ENCODE peak calls at places on chromosomes 13 and 19, in five cellular contexts. F, K, R, C and Y are unnamed samples.

GRCh38 chr19:42280761-42281174 is 11.7 kb downstream of the CIC start:
- DNase-seq in F (no peak), K (peak; percentile 90), R (peak; percentile 67), C (no peak), Y (no peak)

GRCh38 chr19:52138614-52139290 is 986 bp downstream of the ZNF616 start:
- DNase-seq in F (no peak), K (peak; percentile 20), R (peak; percentile 65), C (no peak), Y (peak; percentile 54)

GRCh38 chr13:69704311-69704710 is 403.3 kb upstream of the ATXN8OS start:
- DNase-seq in F (no peak), K (no peak), R (no peak), C (no peak), Y (no peak)

GRCh38 chr13:49760555-49760954 is 31.9 kb downstream of the KPNA3 start:
- DNase-seq in F (no peak), K (no peak), R (no peak), C (no peak), Y (no peak)

GRCh38 chr19:38977445-38978314 is 2.1 kb upstream of the FBXO17 start:
- DNase-seq in F (no peak), K (no peak), R (no peak), C (no peak), Y (no peak)

GRCh38 chr19:48249502-48250014 is 6.2 kb downstream of the CARD8 start:
- DNase-seq in F (no peak), K (peak; percentile 49), R (no peak), C (no peak), Y (no peak)

GRCh38 chr19:46076951-46077814 is 36.4 kb upstream of the IGFL4 start:
- DNase-seq in F (peak; percentile 82), K (peak; percentile 58), R (peak; percentile 91), C (peak; percentile 9), Y (peak; percentile 82)

GRCh38 chr13:112442483-112443090 is 66.4 kb downstream of the SPACA7 start:
- DNase-seq in F (no peak), K (no peak), R (no peak), C (no peak), Y (no peak)

GRCh38 chr13:45180713-45181601 is 19.9 kb downstream of the KCTD4 start:
- DNase-seq in F (no peak), K (no peak), R (no peak), C (no peak), Y (no peak)

GRCh38 chr19:3537101-3537437 is 1.9 kb upstream of the TEKTIP1 start:
- DNase-seq in F (no peak), K (no peak), R (no peak), C (no peak), Y (no peak)

GRCh38 chr13:114024603-114025431 is 50.9 kb upstream of the C13orf46 start:
- DNase-seq in F (no peak), K (no peak), R (no peak), C (no peak), Y (no peak)

GRCh38 chr19:45528744-45529453 is 21.6 kb downstream of the VASP start:
- DNase-seq in F (no peak), K (no peak), R (peak; percentile 60), C (no peak), Y (no peak)

GRCh38 chr19:16588089-16588823 is 16.0 kb upstream of the SLC35E1 start:
- DNase-seq in F (no peak), K (no peak), R (peak; percentile 55), C (no peak), Y (no peak)

GRCh38 chr13:31044658-31045620 is 112.5 kb downstream of the TEX26 start:
- DNase-seq in F (peak; percentile 60), K (no peak), R (no peak), C (no peak), Y (no peak)

GRCh38 chr13:32850311-32851052 is 165.7 kb upstream of the KL start:
- DNase-seq in F (no peak), K (no peak), R (no peak), C (no peak), Y (no peak)

DNA sequence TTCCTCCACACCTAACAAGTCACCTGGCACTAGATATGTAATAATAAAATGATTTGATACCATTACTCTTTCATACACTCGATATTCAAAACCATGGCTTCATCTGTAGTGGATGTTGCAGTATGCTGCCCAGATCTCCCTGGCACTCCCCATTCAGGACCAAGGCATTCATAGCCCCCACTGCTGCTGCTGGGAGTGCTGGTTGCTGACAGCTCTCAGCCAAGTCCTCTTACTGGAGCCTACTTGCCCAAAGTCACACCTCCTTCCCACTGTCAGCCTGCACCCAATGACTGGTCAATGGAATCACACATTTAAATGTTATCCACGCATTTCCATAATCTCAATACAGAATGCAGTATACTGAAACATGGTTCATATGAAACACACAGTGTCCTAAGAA is 3.7 kb downstream of the SUCLA2 start:
- DNase-seq in F (no peak), K (no peak), R (no peak), C (no peak), Y (no peak)
- TF ChIP-seq CTCF in F (no peak), K (no peak), R (no peak), C (no peak), Y (no peak)

GRCh38 chr19:18489627-18490184 is 32.2 kb downstream of the ELL start:
- DNase-seq in F (no peak), K (no peak), R (no peak), C (no peak), Y (no peak)

GRCh38 chr19:18487576-18488402 is 34.1 kb downstream of the ELL start:
- DNase-seq in F (no peak), K (no peak), R (no peak), C (no peak), Y (no peak)

GRCh38 chr19:18488838-18489626 is 32.8 kb downstream of the ELL start:
- DNase-seq in F (no peak), K (no peak), R (peak; percentile 84), C (no peak), Y (peak; percentile 53)

GRCh38 chr19:18486746-18487145 is 35.1 kb downstream of the ELL start:
- DNase-seq in F (no peak), K (no peak), R (no peak), C (no peak), Y (no peak)

GRCh38 chr19:18488403-18488723 is 33.5 kb downstream of the ELL start:
- DNase-seq in F (no peak), K (no peak), R (no peak), C (no peak), Y (no peak)
- TF ChIP-seq CTCF in F (peak; percentile 40), K (no peak), R (peak; percentile 25), C (peak; percentile 48), Y (no peak)

GRCh38 chr19:12261554-12261953 is 33.1 kb downstream of the ZNF44 start:
- DNase-seq in F (no peak), K (no peak), R (no peak), C (no peak), Y (no peak)
- TF ChIP-seq CTCF in F (no peak), K (no peak), R (no peak), C (no peak), Y (no peak)

GRCh38 chr19:44525721-44526430 is 3.6 kb downstream of the CEACAM20 start:
- DNase-seq in F (no peak), K (no peak), R (no peak), C (no peak), Y (no peak)
- TF ChIP-seq CTCF in F (peak; percentile 14), K (no peak), R (no peak), C (no peak), Y (no peak)

DNA sequence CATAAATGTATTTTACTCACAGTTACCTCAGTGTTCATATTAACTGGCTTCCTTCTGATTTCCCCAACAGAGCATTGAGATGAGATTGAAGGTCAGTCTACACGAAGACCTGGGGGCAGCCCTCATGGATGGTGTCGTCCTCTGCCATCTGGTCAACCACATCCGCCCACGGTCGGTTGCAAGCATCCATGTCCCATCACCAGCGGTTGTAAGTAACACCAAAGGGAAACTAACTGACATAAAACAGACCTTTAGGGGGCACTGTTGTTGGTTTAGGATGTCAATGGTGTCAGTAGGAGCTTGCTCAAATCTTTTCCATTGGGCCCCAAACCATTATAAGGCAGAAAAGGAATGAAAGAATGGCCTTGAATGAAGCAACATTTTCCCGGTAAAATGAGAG is 68.2 kb downstream of the ESD start:
- DNase-seq in F (no peak), K (no peak), R (no peak), C (no peak), Y (no peak)
- TF ChIP-seq CTCF in F (peak; percentile 35), K (no peak), R (no peak), C (no peak), Y (peak; percentile 29)

GRCh38 chr19:18205180-18205915 is 1.5 kb upstream of the RAB3A start:
- DNase-seq in F (no peak), K (peak; percentile 91), R (peak; percentile 82), C (no peak), Y (peak; percentile 48)

GRCh38 chr19:18203408-18203862 is 407 bp downstream of the RAB3A start:
- DNase-seq in F (no peak), K (no peak), R (no peak), C (no peak), Y (no peak)

GRCh38 chr19:18204394-18205179 is 745 bp upstream of the RAB3A start:
- DNase-seq in F (no peak), K (peak; percentile 84), R (peak; percentile 84), C (no peak), Y (peak; percentile 69)

GRCh38 chr19:18202759-18203407 is 959 bp downstream of the RAB3A start:
- DNase-seq in F (no peak), K (peak; percentile 46), R (peak; percentile 42), C (no peak), Y (no peak)

DNA sequence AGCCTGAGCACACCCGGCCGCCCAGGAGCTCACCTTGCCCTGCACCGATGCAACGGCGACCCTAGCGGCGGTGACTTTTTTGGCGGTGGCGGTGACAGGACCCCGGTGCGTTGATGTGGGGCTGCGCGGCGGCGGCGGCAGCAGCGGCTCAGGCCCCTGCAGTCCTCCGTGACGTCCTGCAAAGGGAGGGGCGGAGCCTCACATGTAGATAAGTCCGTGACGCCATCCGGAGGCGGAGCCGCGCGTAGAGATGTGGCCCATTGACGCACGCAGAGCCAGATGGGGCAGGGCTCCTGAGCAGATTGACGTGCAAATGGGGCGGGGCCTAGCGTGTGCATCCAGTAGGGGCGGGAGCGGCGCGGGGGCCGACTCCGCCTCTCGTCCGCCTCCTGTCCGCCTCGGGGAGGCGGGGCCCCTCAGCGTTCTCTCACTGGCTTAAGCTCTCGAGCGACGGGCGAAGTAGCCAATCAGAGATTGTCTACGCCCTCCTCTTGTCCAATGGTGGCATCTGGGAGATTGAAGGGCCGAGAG is at the start of gene RAB3A:
- DNase-seq in F (peak; percentile 100), K (peak; percentile 100), R (peak; percentile 100), C (peak; percentile 99), Y (peak; percentile 97)
- TF ChIP-seq CTCF in F (no peak), K (no peak), R (no peak), C (no peak), Y (peak; percentile 1)